ENCODE peak calls at places on chromosomes 2 and 18, in six cellular contexts. S, Z, G, X, B and C are unnamed samples.

GRCh38 chr2:199335502-199335901 is 122.2 kb downstream of the SATB2 start:
- DNase-seq in B (no peak), X (no peak), G (no peak), S (no peak), Z (no peak), C (no peak)

GRCh38 chr2:240392948-240393830 is 42.3 kb upstream of the GPC1 start:
- DNase-seq in X (no peak), Z (no peak), G (no peak), S (no peak), B (no peak), C (no peak)

GRCh38 chr2:27808984-27809383 is 37.5 kb downstream of the MRPL33 start:
- DNase-seq in S (no peak), X (no peak), G (no peak), B (no peak), Z (no peak), C (no peak)

GRCh38 chr2:120750488-120751210 is 15.0 kb downstream of the GLI2 start:
- DNase-seq in B (no peak), Z (no peak), S (no peak), G (no peak), X (no peak), C (no peak)

GRCh38 chr18:70194227-70194890 is 11.1 kb downstream of the RTTN start:
- DNase-seq in Z (no peak), G (no peak), B (no peak), X (peak), S (no peak), C (no peak)

GRCh38 chr2:129812071-129812470 is 167.4 kb upstream of the RAB6C start:
- DNase-seq in Z (no peak), X (no peak), G (no peak), S (peak), B (peak), C (peak)

GRCh38 chr2:122341007-122341406 is 585.6 kb downstream of the TSN start:
- DNase-seq in S (no peak), Z (no peak), X (no peak), G (no peak), B (no peak), C (no peak)

GRCh38 chr2:6184532-6185302 is 492.5 kb downstream of the SOX11 start:
- DNase-seq in G (no peak), B (no peak), S (no peak), Z (peak), X (no peak), C (no peak)

GRCh38 chr2:189013047-189013446 is 38.9 kb downstream of the COL3A1 start:
- DNase-seq in S (no peak), Z (no peak), X (no peak), B (no peak), G (no peak), C (no peak)

GRCh38 chr2:238668426-238668825 is 179.5 kb upstream of the TWIST2 start:
- DNase-seq in B (no peak), X (no peak), S (no peak), Z (no peak), G (no peak), C (no peak)